ENCODE peak calls at places on chromosomes 2 and 18, in six cellular contexts. E, L, R, Q, C and K are unnamed samples.

GRCh38 chr2:47193607-47194006 is 38.5 kb upstream of the STPG4 start:
- DNase-seq in E (no peak), L (no peak), R (no peak), Q (no peak), C (no peak), K (peak; percentile 37)

GRCh38 chr2:147045113-147045512 is 799.7 kb upstream of the ACVR2A start:
- DNase-seq in E (no peak), L (no peak), R (no peak), Q (no peak), C (no peak), K (peak; percentile 57)

GRCh38 chr18:8792688-8793316 is 87.4 kb downstream of the MTCL1 start:
- DNase-seq in E (no peak), L (no peak), R (no peak), Q (no peak), C (no peak), K (no peak)

GRCh38 chr2:30404354-30405265 is 42.4 kb upstream of the LCLAT1 start:
- DNase-seq in E (no peak), L (no peak), R (no peak), Q (no peak), C (no peak), K (peak; percentile 84)

GRCh38 chr2:238848941-238849853 is 1.3 kb downstream of the TWIST2 start:
- DNase-seq in E (no peak), L (peak; percentile 75), R (no peak), Q (no peak), C (no peak), K (no peak)

GRCh38 chr2:109383505-109384307 is 230.1 kb downstream of the SEPTIN10 start:
- DNase-seq in E (no peak), L (peak; percentile 24), R (no peak), Q (no peak), C (no peak), K (no peak)

GRCh38 chr2:64913357-64913869 is 75.8 kb upstream of the SLC1A4 start:
- DNase-seq in E (no peak), L (no peak), R (peak; percentile 67), Q (no peak), C (no peak), K (peak; percentile 60)

GRCh38 chr2:42974303-42974696 is 181.9 kb upstream of the HAAO start:
- DNase-seq in E (no peak), L (peak; percentile 47), R (no peak), Q (no peak), C (no peak), K (no peak)

GRCh38 chr2:187547353-187547979 is 6.8 kb downstream of the TFPI start:
- DNase-seq in E (no peak), L (no peak), R (peak; percentile 66), Q (no peak), C (no peak), K (peak; percentile 44)

GRCh38 chr2:6926071-6926732 is 9.0 kb downstream of the RNF144A start:
- DNase-seq in E (no peak), L (no peak), R (no peak), Q (no peak), C (no peak), K (no peak)

GRCh38 chr2:160097329-160097728 is 34.9 kb upstream of the PLA2R1 start:
- DNase-seq in E (no peak), L (no peak), R (no peak), Q (no peak), C (no peak), K (no peak)